ENCODE peak calls at places on chromosome 22, in seven cellular contexts. H is astrocyte of the spinal cord; X is choroid plexus epithelial cell; Z is GM23338; P is GM12864; D is CD4-positive, alpha-beta memory T cell; J is HFF-Myc. K is an unnamed sample.

GRCh38 chr22:32378703-32379272 is 21.1 kb downstream of the RFPL3 start:
- DNase-seq in J (no peak), X (peak; percentile 61), D (no peak), H (peak; percentile 11), P (no peak), Z (peak; percentile 93), K (no peak)

GRCh38 chr22:27416553-27417427 is 384.8 kb downstream of the MN1 start:
- DNase-seq in D (no peak), H (peak; percentile 89), Z (peak; percentile 83), J (peak; percentile 69), P (no peak), X (peak; percentile 82), K (no peak)

GRCh38 chr22:21761086-21761485 is 25.5 kb upstream of the YPEL1 start:
- DNase-seq in P (no peak), H (no peak), J (no peak), X (peak; percentile 61), Z (no peak), D (no peak), K (no peak)

GRCh38 chr22:48249721-48250268 is 1487.3 kb downstream of the TBC1D22A start:
- DNase-seq in D (no peak), X (no peak), H (no peak), J (no peak), P (no peak), Z (no peak), K (no peak)

GRCh38 chr22:22110548-22111266 is 128.1 kb upstream of the TOP3B start:
- DNase-seq in Z (peak; percentile 74), D (peak; percentile 19), J (peak; percentile 12), H (peak; percentile 67), X (peak; percentile 76), P (peak; percentile 61), K (peak; percentile 79)

GRCh38 chr22:25739659-25740344 is 2.2 kb upstream of the MYO18B start:
- DNase-seq in X (no peak), D (no peak), P (no peak), J (no peak), H (no peak), Z (no peak), K (no peak)

GRCh38 chr22:21942939-21943338 is 9.7 kb downstream of the PPM1F start:
- DNase-seq in D (no peak), H (no peak), Z (no peak), X (peak; percentile 58), P (no peak), J (no peak), K (no peak)

GRCh38 chr22:35037089-35037488 is 28.9 kb upstream of the ISX start:
- DNase-seq in H (no peak), D (no peak), P (no peak), X (no peak), Z (peak; percentile 76), J (no peak), K (no peak)

GRCh38 chr22:47396515-47396914 is 634.1 kb downstream of the TBC1D22A start:
- DNase-seq in X (no peak), H (no peak), Z (no peak), P (no peak), D (no peak), J (no peak), K (peak; percentile 34)

GRCh38 chr22:20509344-20510047 is 2.1 kb downstream of the MED15 start:
- DNase-seq in P (no peak), H (peak; percentile 93), J (peak; percentile 78), X (peak; percentile 95), Z (peak; percentile 41), D (peak; percentile 57), K (peak; percentile 88)

GRCh38 chr22:41524809-41525449 is 19.3 kb downstream of the POLR3H start:
- DNase-seq in X (peak; percentile 57), P (no peak), H (no peak), J (no peak), D (peak; percentile 70), Z (peak; percentile 58), K (peak; percentile 81)

GRCh38 chr22:37165940-37166674 is 16.4 kb upstream of the IL2RB start:
- DNase-seq in X (no peak), J (no peak), D (peak; percentile 26), H (no peak), Z (no peak), P (no peak), K (peak; percentile 66)

GRCh38 chr22:21734540-21735197 is 925 bp downstream of the YPEL1 start:
- DNase-seq in H (no peak), Z (no peak), D (peak; percentile 23), J (no peak), P (no peak), X (no peak), K (no peak)

GRCh38 chr22:20117656-20118571 is 888 bp upstream of the TRMT2A start:
- DNase-seq in X (peak; percentile 34), H (no peak), D (peak; percentile 59), J (no peak), P (no peak), Z (peak; percentile 32), K (peak; percentile 88)

GRCh38 chr22:40920526-40920925 is 30.7 kb upstream of the RBX1 start:
- DNase-seq in J (no peak), X (no peak), D (no peak), Z (no peak), H (no peak), P (no peak), K (no peak)

GRCh38 chr22:20918663-20919220 is 1.5 kb downstream of the CRKL start:
- DNase-seq in D (no peak), Z (no peak), H (no peak), P (no peak), X (no peak), J (no peak), K (no peak)

GRCh38 chr22:48493733-48494132 is 1333.9 kb downstream of the BRD1 start:
- DNase-seq in X (no peak), Z (no peak), J (no peak), P (no peak), H (no peak), D (no peak), K (peak; percentile 15)

GRCh38 chr22:21020802-21021429 is 6.0 kb downstream of the P2RX6 start:
- DNase-seq in H (no peak), Z (peak; percentile 85), J (no peak), X (peak; percentile 33), P (no peak), D (no peak), K (no peak)

GRCh38 chr22:41425704-41426365 is 20.8 kb downstream of the TOB2 start:
- DNase-seq in H (no peak), Z (no peak), J (no peak), X (no peak), D (peak; percentile 53), P (no peak), K (no peak)

DNA sequence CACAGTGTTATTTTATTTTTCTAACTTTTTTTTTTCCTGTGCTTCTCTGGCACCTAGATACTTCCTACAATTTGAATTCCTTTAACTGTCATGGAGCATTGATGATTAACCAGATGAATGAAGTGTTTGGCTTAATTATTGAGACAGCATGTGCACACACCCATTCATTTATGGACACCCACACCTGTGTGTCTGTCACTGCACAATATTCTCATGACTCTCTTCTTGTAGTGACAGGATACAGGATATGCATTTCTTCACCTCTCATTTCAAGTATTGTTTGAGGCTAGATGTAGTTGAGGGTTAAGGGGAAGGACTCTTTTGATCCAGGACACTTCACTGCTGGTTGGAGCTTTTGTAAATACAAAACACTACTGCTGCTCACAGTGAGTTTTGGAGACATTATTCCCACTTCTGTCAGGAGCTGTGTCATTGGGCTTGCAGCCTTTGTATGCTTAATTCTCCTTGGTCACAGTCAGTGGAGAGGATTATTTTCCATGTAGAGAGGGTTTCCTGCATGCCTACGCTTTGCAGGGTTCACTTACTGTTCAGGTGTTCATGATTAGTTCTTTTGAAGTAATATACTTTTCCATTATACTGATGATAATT is 33.5 kb downstream of the SPECC1L start:
- DNase-seq in P (no peak), X (no peak), J (no peak), H (no peak), D (no peak), Z (no peak), K (no peak)
- H3K4me3 ChIP-seq in P (no peak overlapping the region), X (no peak overlapping the region), J (no peak overlapping the region), H (no peak overlapping the region), D (no peak overlapping the region), Z (no peak overlapping the region), K (no peak overlapping the region)

GRCh38 chr22:42949159-42949558 is 65.8 kb downstream of the PACSIN2 start:
- DNase-seq in D (no peak), Z (no peak), P (no peak), X (peak; percentile 61), H (peak; percentile 63), J (no peak), K (no peak)

GRCh38 chr22:42947211-42947990 is 67.5 kb downstream of the PACSIN2 start:
- DNase-seq in P (no peak), D (no peak), H (no peak), J (no peak), Z (no peak), X (peak; percentile 59), K (peak; percentile 80)

GRCh38 chr22:42948205-42948804 is 66.6 kb downstream of the PACSIN2 start:
- DNase-seq in P (no peak), D (no peak), J (no peak), X (no peak), Z (no peak), H (no peak), K (no peak)

GRCh38 chr22:42950281-42950680 is 64.7 kb downstream of the PACSIN2 start:
- DNase-seq in X (no peak), J (no peak), D (no peak), Z (no peak), H (no peak), P (no peak), K (no peak)

DNA sequence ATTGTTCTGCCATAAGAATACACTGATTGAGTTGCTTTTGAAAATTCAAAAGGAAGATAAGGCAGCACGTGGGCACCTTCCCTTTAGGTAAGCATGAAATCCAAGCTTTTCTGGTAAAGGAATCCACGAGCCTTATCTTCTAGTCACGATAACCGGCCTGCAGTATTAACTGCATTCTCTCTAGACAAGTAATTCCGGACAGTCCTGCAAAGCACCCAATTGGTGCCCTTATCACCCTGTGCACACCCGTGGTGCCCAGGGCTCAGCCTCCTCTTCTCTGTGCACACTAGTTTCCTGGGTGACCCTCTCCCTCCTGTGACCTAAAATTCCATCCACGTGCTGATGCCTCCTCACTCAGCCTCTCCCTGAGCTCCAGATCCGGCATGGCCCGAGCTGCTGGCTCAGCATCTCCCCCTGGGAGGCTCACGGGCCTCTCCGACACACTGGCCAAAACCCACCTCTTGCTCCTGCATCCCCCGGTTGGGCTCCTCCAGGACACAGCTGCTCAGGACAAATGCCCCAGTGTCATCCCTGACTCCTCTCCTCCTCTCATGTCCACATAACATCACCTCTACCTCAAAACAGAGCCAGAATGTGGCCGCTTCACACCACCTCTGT is 63.7 kb downstream of the PACSIN2 start:
- DNase-seq in D (no peak), Z (no peak), H (no peak), X (no peak), J (no peak), P (no peak), K (no peak)
- H3K4me3 ChIP-seq in D (no peak overlapping the region), Z (no peak overlapping the region), H (no peak overlapping the region), X (no peak overlapping the region), J (no peak overlapping the region), P (no peak overlapping the region), K (no peak overlapping the region)

DNA sequence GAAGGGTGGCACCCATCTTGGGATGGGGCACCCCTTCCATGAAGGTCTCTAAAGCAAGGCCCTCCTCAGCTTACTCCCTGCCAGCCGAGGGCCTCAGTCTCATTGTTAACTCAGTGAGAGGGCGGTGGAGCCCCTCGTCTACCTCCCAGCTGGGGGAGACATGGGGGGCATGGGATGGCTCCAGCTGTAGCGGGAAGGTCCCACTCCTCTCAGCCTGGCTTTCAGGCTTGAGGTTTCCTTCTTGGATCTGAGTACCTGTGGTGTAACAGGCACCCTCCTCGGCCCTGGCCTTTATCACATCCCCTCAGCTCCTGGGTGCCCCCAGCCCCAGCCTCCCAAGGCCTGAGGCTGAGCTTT is 2.0 kb downstream of the MIF start:
- DNase-seq in J (no peak), P (no peak), D (no peak), X (no peak), Z (no peak), H (no peak), K (no peak)
- H3K4me3 ChIP-seq in J (peak overlapping the region; percentile 76), P (peak overlapping the region; percentile 73), D (no peak overlapping the region), X (peak overlapping the region; percentile 92), Z (peak overlapping the region; percentile 99), H (no peak overlapping the region), K (no peak overlapping the region)

GRCh38 chr22:46063861-46064235 is 86.5 kb upstream of the PPARA start:
- DNase-seq in J (no peak), Z (no peak), D (no peak), H (no peak), X (no peak), P (no peak), K (peak; percentile 58)
- H3K4me3 ChIP-seq in J (no peak overlapping the region), Z (no peak overlapping the region), D (no peak overlapping the region), H (no peak overlapping the region), X (no peak overlapping the region), P (no peak overlapping the region), K (no peak overlapping the region)

K was measured in kidney.